ENCODE peak calls at places on chromosome X, in five cellular contexts. L is psoas muscle, U is COR-L47, C is dorsolateral prefrontal cortex, I is cardiac fibroblast. F is an unnamed sample.

GRCh38 chrX:20974326-20974725 is 399.9 kb upstream of the CNKSR2 start:
- DNase-seq in C (no peak), L (no peak), U (no peak), I (peak), F (peak)

GRCh38 chrX:71941771-71942170 is 31.1 kb downstream of the NHSL2 start:
- DNase-seq in U (no peak), C (no peak), L (peak), I (peak), F (peak)

GRCh38 chrX:108397627-108398392 is 40.4 kb downstream of the COL4A6 start:
- DNase-seq in C (no peak), L (no peak), U (no peak), I (peak), F (peak)

GRCh38 chrX:6175914-6176313 is 52.8 kb downstream of the NLGN4X start:
- DNase-seq in I (no peak), L (no peak), U (no peak), C (no peak), F (no peak)

GRCh38 chrX:106752101-106752678 is 25.7 kb downstream of the RNF128 start:
- DNase-seq in L (no peak), I (peak), U (no peak), C (no peak), F (peak)

GRCh38 chrX:130082244-130083106 is 27.8 kb downstream of the ELF4 start:
- DNase-seq in C (no peak), L (peak), I (no peak), U (no peak), F (no peak)

GRCh38 chrX:114717921-114718320 is 134.0 kb downstream of the HTR2C start:
- DNase-seq in C (no peak), I (no peak), L (no peak), U (no peak), F (no peak)

GRCh38 chrX:67604979-67605703 is 61.3 kb downstream of the AR start:
- DNase-seq in L (no peak), U (no peak), I (peak), C (no peak), F (peak)

GRCh38 chrX:6460893-6461490 is 73.9 kb downstream of the VCX3A start:
- DNase-seq in C (no peak), U (no peak), I (no peak), L (no peak), F (no peak)

GRCh38 chrX:46912673-46913491 is 661 bp downstream of the JADE3 start:
- DNase-seq in I (peak), L (peak), C (peak), U (peak), F (peak)

GRCh38 chrX:130770615-130771014 is 132.4 kb downstream of the ENOX2 start:
- DNase-seq in I (peak), C (no peak), L (no peak), U (no peak), F (peak)

GRCh38 chrX:123487674-123488073 is 245.2 kb downstream of the THOC2 start:
- DNase-seq in I (no peak), U (no peak), L (no peak), C (no peak), F (no peak)

GRCh38 chrX:138034136-138034535 is 468.2 kb downstream of the ZIC3 start:
- DNase-seq in I (no peak), L (no peak), U (no peak), C (no peak), F (peak)

GRCh38 chrX:134255555-134255954 is 18.6 kb downstream of the CCDC160 start:
- DNase-seq in L (no peak), U (no peak), C (no peak), I (no peak), F (no peak)

GRCh38 chrX:112642349-112642748 is 37.4 kb downstream of the LHFPL1 start:
- DNase-seq in L (no peak), I (peak), C (peak), U (peak), F (peak)

GRCh38 chrX:87518504-87518903 is 902 bp downstream of the KLHL4 start:
- DNase-seq in L (no peak), I (peak), C (no peak), U (no peak), F (peak)

GRCh38 chrX:77668391-77669237 is 117.4 kb downstream of the ATRX start:
- DNase-seq in U (no peak), L (no peak), I (peak), C (no peak), F (peak)

GRCh38 chrX:119816300-119816699 is 24.9 kb upstream of the RPL39 start:
- DNase-seq in L (no peak), U (no peak), C (no peak), I (no peak), F (no peak)

GRCh38 chrX:120791013-120791643 is 84.5 kb downstream of the CT47B1 start:
- DNase-seq in I (peak), L (peak), U (no peak), C (peak), F (peak)

GRCh38 chrX:9342581-9343051 is 122.2 kb upstream of the TBL1X start:
- DNase-seq in C (peak), I (peak), U (peak), L (peak), F (peak)

GRCh38 chrX:132750312-132751042 is 208.0 kb downstream of the HS6ST2 start:
- DNase-seq in C (no peak), L (no peak), I (peak), U (no peak), F (no peak)

GRCh38 chrX:38175140-38175539 is 45.5 kb downstream of the SRPX start:
- DNase-seq in L (no peak), C (no peak), I (peak), U (peak), F (peak)

GRCh38 chrX:40310016-40310415 is 212.3 kb upstream of the BCOR start:
- DNase-seq in I (no peak), L (no peak), U (no peak), C (no peak), F (no peak)

GRCh38 chrX:135543924-135544323 is 23.5 kb downstream of the INTS6L start:
- DNase-seq in C (no peak), L (no peak), U (no peak), I (no peak), F (no peak)

GRCh38 chrX:129013574-129013973 is 509.7 kb downstream of the SMARCA1 start:
- DNase-seq in C (no peak), I (no peak), U (no peak), L (no peak), F (no peak)

GRCh38 chrX:65451663-65452062 is 82.9 kb downstream of the LAS1L start:
- DNase-seq in L (no peak), U (no peak), I (peak), C (no peak), F (peak)

GRCh38 chrX:111052478-111052877 is 43.5 kb upstream of the PAK3 start:
- DNase-seq in U (no peak), C (no peak), I (peak), L (no peak), F (no peak)

GRCh38 chrX:80807606-80808159 is 2.0 kb downstream of the BRWD3 start:
- DNase-seq in L (no peak), U (no peak), C (no peak), I (peak), F (peak)